ENCODE peak calls at places on chromosomes 1 and 21, in five cellular contexts. Y, W, D, E and A are unnamed samples.

GRCh38 chr21:17071093-17071492 is 441.8 kb upstream of the CXADR start:
- DNase-seq in W (no peak), D (no peak), E (no peak), Y (no peak), A (no peak)

GRCh38 chr1:10692401-10693021 is 103.9 kb downstream of the CASZ1 start:
- DNase-seq in W (peak), E (no peak), Y (peak), D (no peak), A (peak)

GRCh38 chr21:35779690-35780570 is 280.4 kb downstream of the SETD4 start:
- DNase-seq in W (no peak), D (peak), E (peak), Y (peak), A (peak)

GRCh38 chr1:151596166-151596933 is 15.5 kb upstream of the SNX27 start:
- DNase-seq in D (no peak), W (no peak), Y (peak), E (peak), A (no peak)

GRCh38 chr1:203177471-203178039 is 1.9 kb upstream of the MYBPH start:
- DNase-seq in E (peak), D (peak), Y (peak), W (no peak), A (no peak)

GRCh38 chr21:45200596-45201296 is 86.9 kb downstream of the POFUT2 start:
- DNase-seq in Y (no peak), D (no peak), W (no peak), E (no peak), A (no peak)

GRCh38 chr1:81470250-81470649 is 330.5 kb upstream of the ADGRL2 start:
- DNase-seq in E (no peak), Y (no peak), D (no peak), W (no peak), A (no peak)

GRCh38 chr1:27719286-27720251 is 6.2 kb upstream of the FAM76A start:
- DNase-seq in W (no peak), D (peak), Y (peak), E (no peak), A (peak)

GRCh38 chr1:112651205-112651604 is 23.3 kb upstream of the MOV10 start:
- DNase-seq in Y (no peak), D (no peak), W (no peak), E (no peak), A (no peak)

GRCh38 chr1:83511327-83511726 is 487.6 kb downstream of the TTLL7 start:
- DNase-seq in Y (peak), W (no peak), D (no peak), E (no peak), A (no peak)

GRCh38 chr1:172054172-172054571 is 212.9 kb downstream of the DNM3 start:
- DNase-seq in D (no peak), E (no peak), W (peak), Y (no peak), A (peak)

GRCh38 chr1:212234431-212235298 is 50.5 kb upstream of the PPP2R5A start:
- DNase-seq in E (peak), Y (peak), W (peak), D (peak), A (peak)

GRCh38 chr1:171581226-171581625 is 40.8 kb upstream of the MYOCOS start:
- DNase-seq in Y (no peak), E (no peak), W (no peak), D (no peak), A (no peak)

GRCh38 chr1:6868371-6869001 is 83.2 kb downstream of the CAMTA1 start:
- DNase-seq in E (no peak), W (no peak), Y (peak), D (no peak), A (no peak)

GRCh38 chr1:39132505-39133339 is 71.8 kb upstream of the MACF1 start:
- DNase-seq in Y (peak), E (no peak), D (peak), W (no peak), A (peak)

GRCh38 chr1:186244825-186245224 is 130.2 kb downstream of the TPR start:
- DNase-seq in W (no peak), Y (peak), D (no peak), E (no peak), A (peak)

GRCh38 chr1:38027201-38028104 is 14.9 kb downstream of the UTP11 start:
- DNase-seq in W (no peak), D (no peak), Y (no peak), E (no peak), A (no peak)

GRCh38 chr1:43329995-43330751 is 7.4 kb upstream of the MPL start:
- DNase-seq in D (peak), E (peak), Y (peak), W (no peak), A (no peak)

GRCh38 chr1:200028586-200029034 is 1.1 kb downstream of the NR5A2 start:
- DNase-seq in D (no peak), Y (no peak), W (no peak), E (no peak), A (peak)

GRCh38 chr1:23246274-23246673 is 29.0 kb upstream of the HTR1D start:
- DNase-seq in D (no peak), E (no peak), W (no peak), Y (peak), A (no peak)

GRCh38 chr1:172002725-172003345 is 161.5 kb downstream of the DNM3 start:
- DNase-seq in D (peak), E (peak), Y (peak), W (peak), A (peak)

GRCh38 chr1:164581762-164582161 is 22.8 kb downstream of the PBX1 start:
- DNase-seq in Y (no peak), E (no peak), D (no peak), W (no peak), A (no peak)

GRCh38 chr21:46120301-46121285 is 22.7 kb downstream of the COL6A2 start:
- DNase-seq in E (no peak), Y (no peak), D (no peak), W (no peak), A (no peak)

GRCh38 chr1:115829947-115830346 is 11.0 kb downstream of the NHLH2 start:
- DNase-seq in E (no peak), D (no peak), Y (no peak), W (no peak), A (peak)

GRCh38 chr1:57872913-57873312 is 449.1 kb upstream of the DAB1 start:
- DNase-seq in E (no peak), W (no peak), Y (no peak), D (no peak), A (no peak)